ENCODE peak calls at places on chromosomes 5 and 9, in ten cellular contexts. R, E, H, F, S, T, Q, A, N and V are unnamed samples.

GRCh38 chr9:78441822-78442431 is 145.0 kb downstream of the PSAT1 start:
- DNase-seq in R (no peak), E (no peak), H (no peak), F (no peak), S (no peak), T (no peak), Q (no peak), A (no peak), N (no peak), V (no peak)

GRCh38 chr5:34544403-34544802 is 111.7 kb upstream of the RAI14 start:
- DNase-seq in R (no peak), E (no peak), H (no peak), F (no peak), S (no peak), T (no peak), Q (no peak), A (no peak), N (no peak), V (no peak)

GRCh38 chr5:100840364-100840763 is 62.7 kb downstream of the ST8SIA4 start:
- DNase-seq in R (peak; percentile 77), E (no peak), H (peak; percentile 58), F (no peak), S (peak; percentile 55), T (no peak), Q (peak; percentile 1), A (peak; percentile 19), N (no peak), V (no peak)

GRCh38 chr9:18985464-18985951 is 47.5 kb downstream of the SAXO1 start:
- DNase-seq in R (no peak), E (no peak), H (no peak), F (no peak), S (no peak), T (no peak), Q (peak; percentile 43), A (no peak), N (peak; percentile 56), V (no peak)

GRCh38 chr5:134184155-134185135 is 7.7 kb upstream of the SKP1 start:
- DNase-seq in R (peak; percentile 24), E (peak; percentile 89), H (peak; percentile 62), F (peak; percentile 78), S (peak; percentile 49), T (peak; percentile 87), Q (no peak), A (peak; percentile 70), N (no peak), V (peak; percentile 84)

GRCh38 chr5:74232281-74232680 is 408.2 kb downstream of the ENC1 start:
- DNase-seq in R (no peak), E (no peak), H (peak; percentile 23), F (no peak), S (peak; percentile 31), T (no peak), Q (peak; percentile 67), A (no peak), N (peak; percentile 75), V (no peak)

GRCh38 chr9:126715382-126715781 is 89.5 kb upstream of the ZBTB43 start:
- DNase-seq in R (no peak), E (no peak), H (no peak), F (no peak), S (no peak), T (no peak), Q (no peak), A (no peak), N (no peak), V (no peak)

GRCh38 chr5:168947212-168947868 is 353.6 kb downstream of the SLIT3 start:
- DNase-seq in R (no peak), E (peak; percentile 64), H (peak; percentile 41), F (no peak), S (peak; percentile 29), T (peak; percentile 54), Q (no peak), A (peak; percentile 36), N (no peak), V (peak; percentile 69)

GRCh38 chr9:137406876-137407589 is 15.9 kb downstream of the EXD3 start:
- DNase-seq in R (peak; percentile 13), E (peak; percentile 84), H (peak; percentile 43), F (peak; percentile 88), S (peak; percentile 49), T (peak; percentile 68), Q (no peak), A (no peak), N (no peak), V (peak; percentile 86)

GRCh38 chr5:128574041-128574440 is 36.0 kb upstream of the FBN2 start:
- DNase-seq in R (no peak), E (no peak), H (no peak), F (no peak), S (peak; percentile 61), T (no peak), Q (no peak), A (no peak), N (no peak), V (no peak)

GRCh38 chr9:132923346-132923902 is 21.0 kb downstream of the TSC1 start:
- DNase-seq in R (no peak), E (no peak), H (no peak), F (no peak), S (peak; percentile 45), T (no peak), Q (no peak), A (no peak), N (no peak), V (no peak)

GRCh38 chr5:134620634-134621033 is 12.0 kb downstream of the SAR1B start:
- DNase-seq in R (no peak), E (no peak), H (no peak), F (no peak), S (no peak), T (no peak), Q (no peak), A (no peak), N (no peak), V (no peak)

GRCh38 chr5:117769877-117770276 is 1195.3 kb upstream of the SEMA6A start:
- DNase-seq in R (no peak), E (no peak), H (no peak), F (no peak), S (no peak), T (no peak), Q (no peak), A (no peak), N (no peak), V (no peak)

GRCh38 chr5:77423022-77423750 is 68.9 kb downstream of the WDR41 start:
- DNase-seq in R (no peak), E (no peak), H (no peak), F (no peak), S (no peak), T (no peak), Q (peak; percentile 59), A (no peak), N (peak; percentile 87), V (no peak)

GRCh38 chr9:96383165-96383939 is at the start of gene SLC35D2:
- DNase-seq in R (peak; percentile 12), E (peak; percentile 62), H (peak; percentile 73), F (peak; percentile 60), S (peak; percentile 55), T (peak; percentile 27), Q (no peak), A (peak; percentile 84), N (no peak), V (peak; percentile 64)

GRCh38 chr5:141692919-141693848 is 11.2 kb upstream of the ARAP3 start:
- DNase-seq in R (peak; percentile 85), E (peak; percentile 82), H (peak; percentile 24), F (no peak), S (peak; percentile 72), T (no peak), Q (no peak), A (peak; percentile 37), N (no peak), V (no peak)

GRCh38 chr9:137278913-137279711 is 1.6 kb downstream of the TOR4A start:
- DNase-seq in R (no peak), E (no peak), H (no peak), F (no peak), S (no peak), T (no peak), Q (no peak), A (no peak), N (no peak), V (no peak)

GRCh38 chr9:92180669-92181181 is 65.5 kb upstream of the SPTLC1 start:
- DNase-seq in R (peak; percentile 80), E (no peak), H (no peak), F (no peak), S (peak; percentile 61), T (peak; percentile 34), Q (peak; percentile 64), A (no peak), N (peak; percentile 67), V (no peak)

GRCh38 chr5:43140286-43140685 is 19.6 kb downstream of the ZNF131 start:
- DNase-seq in R (no peak), E (no peak), H (no peak), F (no peak), S (peak; percentile 73), T (no peak), Q (peak; percentile 29), A (no peak), N (no peak), V (no peak)

GRCh38 chr5:109694451-109694891 is 4.7 kb downstream of the MAN2A1 start:
- DNase-seq in R (no peak), E (no peak), H (no peak), F (no peak), S (peak; percentile 71), T (no peak), Q (no peak), A (no peak), N (no peak), V (no peak)

GRCh38 chr9:87713278-87713989 is 12.5 kb upstream of the CTSL start:
- DNase-seq in R (peak; percentile 97), E (no peak), H (peak; percentile 89), F (no peak), S (peak; percentile 98), T (no peak), Q (peak; percentile 98), A (peak; percentile 100), N (peak; percentile 98), V (no peak)

GRCh38 chr9:21070171-21070571 is 7.6 kb downstream of the IFNB1 start:
- DNase-seq in R (no peak), E (no peak), H (no peak), F (no peak), S (peak; percentile 95), T (no peak), Q (peak; percentile 85), A (peak; percentile 74), N (peak; percentile 87), V (no peak)

GRCh38 chr9:88076286-88077070 is 61.8 kb downstream of the SPATA31C2 start:
- DNase-seq in R (peak; percentile 50), E (peak; percentile 71), H (peak; percentile 83), F (peak; percentile 26), S (peak; percentile 96), T (peak; percentile 11), Q (no peak), A (no peak), N (no peak), V (no peak)

GRCh38 chr5:141934099-141934844 is 10.6 kb downstream of the DELE1 start:
- DNase-seq in R (no peak), E (no peak), H (no peak), F (no peak), S (peak; percentile 24), T (no peak), Q (no peak), A (no peak), N (no peak), V (no peak)

GRCh38 chr9:114525505-114525904 is 20.2 kb upstream of the WHRN start:
- DNase-seq in R (no peak), E (no peak), H (peak; percentile 52), F (no peak), S (peak; percentile 59), T (no peak), Q (peak; percentile 21), A (peak; percentile 87), N (peak; percentile 47), V (no peak)

GRCh38 chr5:178420424-178420823 is 169.8 kb downstream of the COL23A1 start:
- DNase-seq in R (no peak), E (no peak), H (no peak), F (no peak), S (no peak), T (no peak), Q (no peak), A (no peak), N (no peak), V (no peak)

GRCh38 chr5:96829336-96829735 is 21.6 kb upstream of the ERAP1 start:
- DNase-seq in R (no peak), E (no peak), H (no peak), F (no peak), S (no peak), T (no peak), Q (no peak), A (no peak), N (no peak), V (no peak)

GRCh38 chr9:87070331-87070730 is 123.0 kb upstream of the GAS1 start:
- DNase-seq in R (no peak), E (no peak), H (no peak), F (no peak), S (no peak), T (no peak), Q (no peak), A (no peak), N (no peak), V (no peak)